ENCODE peak calls at places on chromosomes 11 and 22, in four cellular contexts. E is CD8-positive, alpha-beta T cell; W is GM12865; H is iris pigment epithelial cell. X is an unnamed sample.

GRCh38 chr11:47186076-47186936 is at the start of gene PACSIN3:
- DNase-seq in E (no peak), W (peak), H (peak), X (no peak)

GRCh38 chr11:68016904-68017817 is 7.0 kb downstream of the ALDH3B1 start:
- DNase-seq in E (no peak), W (no peak), H (no peak), X (no peak)

GRCh38 chr22:23553438-23553837 is 26.7 kb downstream of the IGLL1 start:
- DNase-seq in W (no peak), H (no peak), E (no peak), X (no peak)

GRCh38 chr11:14029971-14030531 is 67.5 kb downstream of the SPON1 start:
- DNase-seq in H (peak), W (no peak), E (no peak), X (peak)

GRCh38 chr22:30947821-30948454 is 20.6 kb downstream of the MORC2 start:
- DNase-seq in E (no peak), H (peak), W (peak), X (peak)

GRCh38 chr22:35742342-35743100 is 24.8 kb downstream of the APOL5 start:
- DNase-seq in E (no peak), H (peak), W (no peak), X (no peak)

GRCh38 chr11:129589190-129589589 is 213.5 kb downstream of the BARX2 start:
- DNase-seq in H (no peak), E (no peak), W (no peak), X (no peak)

GRCh38 chr11:61514050-61514917 is 5.7 kb downstream of the LRRC10B start:
- DNase-seq in H (no peak), W (no peak), E (no peak), X (no peak)

GRCh38 chr11:115168229-115168671 is 336.0 kb downstream of the CADM1 start:
- DNase-seq in H (peak), E (no peak), W (no peak), X (no peak)

GRCh38 chr11:60251485-60252207 is 8.7 kb upstream of the MS4A4E start:
- DNase-seq in W (peak), H (peak), E (no peak), X (no peak)

GRCh38 chr11:33920838-33921613 is 29.1 kb upstream of the LMO2 start:
- DNase-seq in E (no peak), H (no peak), W (peak), X (no peak)

GRCh38 chr22:18032455-18033101 is 8.2 kb upstream of the MICAL3 start:
- DNase-seq in E (no peak), H (peak), W (no peak), X (no peak)

GRCh38 chr11:14773755-14774154 is 118.3 kb downstream of the CYP2R1 start:
- DNase-seq in H (no peak), E (no peak), W (no peak), X (no peak)

GRCh38 chr11:235998-236773 is at the start of gene SIRT3:
- DNase-seq in E (peak), W (peak), H (peak), X (peak)

GRCh38 chr11:8809605-8810272 is 101.2 kb upstream of the AKIP1 start:
- DNase-seq in W (no peak), E (no peak), H (no peak), X (no peak)

GRCh38 chr11:116110356-116110755 is 606.1 kb upstream of the CADM1 start:
- DNase-seq in W (no peak), E (no peak), H (no peak), X (no peak)

GRCh38 chr22:23014250-23014649 is 56.1 kb upstream of the GNAZ start:
- DNase-seq in H (no peak), W (no peak), E (no peak), X (no peak)

GRCh38 chr11:14582835-14583234 is 60.8 kb upstream of the PDE3B start:
- DNase-seq in H (no peak), W (no peak), E (no peak), X (no peak)

GRCh38 chr11:93236741-93237675 is 39.2 kb upstream of the SLC36A4 start:
- DNase-seq in W (peak), E (no peak), H (peak), X (no peak)

GRCh38 chr11:15770798-15771414 is 585.4 kb downstream of the SOX6 start:
- DNase-seq in E (no peak), H (peak), W (peak), X (no peak)

GRCh38 chr11:69554849-69555248 is 73.4 kb downstream of the LINC01488 start:
- DNase-seq in E (no peak), H (no peak), W (no peak), X (no peak)

GRCh38 chr11:62411524-62411923 is 7.3 kb upstream of the SCGB1A1 start:
- DNase-seq in W (no peak), H (no peak), E (no peak), X (no peak)

GRCh38 chr11:118569670-118570069 is 2.5 kb upstream of the ARCN1 start:
- DNase-seq in H (no peak), W (no peak), E (no peak), X (no peak)

GRCh38 chr11:11641581-11641980 is 19.8 kb upstream of the GALNT18 start:
- DNase-seq in W (no peak), H (no peak), E (no peak), X (no peak)

GRCh38 chr11:47259178-47259977 is 1.6 kb downstream of the NR1H3 start:
- DNase-seq in W (peak), E (no peak), H (no peak), X (peak)

GRCh38 chr11:113992459-113993105 is 17.7 kb downstream of the HTR3A start:
- DNase-seq in W (no peak), E (no peak), H (no peak), X (no peak)

GRCh38 chr11:68014157-68014965 is 4.2 kb downstream of the ALDH3B1 start:
- DNase-seq in E (no peak), W (no peak), H (peak), X (no peak)